ENCODE peak calls at places on chromosome 16, in seven cellular contexts. Z, J, X, F, G, V and M are unnamed samples. For H3K4me1, the result is how much of the 10 kb centered on the place peaks cover.

GRCh38 chr16:81606039-81606438 is 161.4 kb downstream of the CMIP start:
- DNase-seq in Z (no peak), F (no peak), G (no peak), V (no peak), J (no peak), X (no peak), M (no peak)

GRCh38 chr16:19804538-19805323 is 79.9 kb downstream of the GPRC5B start:
- DNase-seq in G (no peak), J (no peak), X (peak), F (no peak), V (peak), Z (no peak), M (peak)

GRCh38 chr16:50368410-50369132 is at the start of gene BRD7:
- DNase-seq in V (no peak), X (peak), J (peak), G (peak), F (peak), Z (peak), M (peak)

GRCh38 chr16:4415538-4416199 is 727 bp downstream of the CORO7 start:
- DNase-seq in G (peak), Z (no peak), V (no peak), J (no peak), F (no peak), X (peak), M (peak)

GRCh38 chr16:78437352-78437968 is 338.0 kb downstream of the WWOX start:
- DNase-seq in Z (peak), F (peak), G (peak), V (no peak), J (peak), X (no peak), M (peak)

GRCh38 chr16:83995756-83996155 is 27.7 kb downstream of the NECAB2 start:
- DNase-seq in V (no peak), J (peak), F (no peak), X (peak), Z (peak), G (no peak), M (peak)

GRCh38 chr16:19005561-19006445 is 22.1 kb downstream of the TMC7 start:
- DNase-seq in J (peak), X (peak), V (peak), F (no peak), G (no peak), Z (no peak), M (no peak)

GRCh38 chr16:26818393-26818792 is 248.3 kb upstream of the C16orf82 start:
- DNase-seq in Z (no peak), J (no peak), F (no peak), G (no peak), X (no peak), V (no peak), M (no peak)

GRCh38 chr16:50467943-50468748 is 80.0 kb upstream of the NKD1 start:
- DNase-seq in V (no peak), Z (peak), G (peak), J (no peak), F (no peak), X (peak), M (peak)

GRCh38 chr16:27232061-27232841 is 28.9 kb downstream of the KDM8 start:
- DNase-seq in F (no peak), J (no peak), Z (no peak), G (no peak), V (no peak), X (no peak), M (no peak)

GRCh38 chr16:15961060-15961511 is 11.7 kb downstream of the ABCC1 start:
- DNase-seq in G (no peak), V (no peak), F (no peak), Z (no peak), J (peak), X (no peak), M (no peak)

GRCh38 chr16:82900611-82901010 is 273.8 kb downstream of the CDH13 start:
- DNase-seq in V (no peak), F (no peak), Z (no peak), J (no peak), X (no peak), G (no peak), M (no peak)

GRCh38 chr16:53912155-53912554 is 208.2 kb downstream of the FTO start:
- DNase-seq in X (no peak), F (peak), G (peak), V (no peak), Z (no peak), J (no peak), M (no peak)

GRCh38 chr16:57537596-57538234 is 1.3 kb upstream of the CCDC102A start:
- DNase-seq in G (no peak), F (no peak), J (no peak), V (no peak), X (peak), Z (no peak), M (no peak)

GRCh38 chr16:11117576-11118211 is 138.3 kb downstream of the SOCS1 start:
- DNase-seq in F (no peak), Z (no peak), G (no peak), X (no peak), V (no peak), J (no peak), M (no peak)

GRCh38 chr16:10333321-10334032 is 52.4 kb upstream of the ATF7IP2 start:
- DNase-seq in X (no peak), F (no peak), J (no peak), G (peak), V (no peak), Z (no peak), M (no peak)

GRCh38 chr16:58021661-58022551 is 3.6 kb upstream of the MMP15 start:
- DNase-seq in G (peak), V (no peak), F (peak), J (peak), X (no peak), Z (no peak), M (peak)

GRCh38 chr16:67842509-67843342 is 606 bp downstream of the THAP11 start:
- DNase-seq in X (peak), V (no peak), F (peak), J (peak), Z (peak), G (peak), M (peak)

GRCh38 chr16:87278191-87279093 is 38.8 kb downstream of the C16orf95 start:
- DNase-seq in F (peak), Z (peak), G (peak), J (peak), X (peak), V (peak), M (peak)

GRCh38 chr16:81444448-81445121 is at the start of gene CMIP:
- DNase-seq in X (peak), G (peak), F (peak), J (peak), Z (peak), V (peak), M (peak)

GRCh38 chr16:52467753-52468152 is 79.2 kb downstream of the TOX3 start:
- DNase-seq in G (no peak), F (no peak), J (no peak), V (no peak), Z (no peak), X (no peak), M (no peak)
- H3K18ac ChIP-seq in G (no peak), F (no peak), J (no peak), V (no peak), Z (no peak), X (no peak), M (no peak)

GRCh38 chr16:85587763-85588474 is 25.2 kb upstream of the GSE1 start:
- DNase-seq in Z (no peak), G (no peak), F (no peak), X (no peak), J (no peak), V (no peak), M (no peak)
- H3K4me2 ChIP-seq in Z (no peak), G (no peak), F (no peak), X (no peak), J (no peak), V (no peak), M (no peak)

GRCh38 chr16:14100825-14101224 is 29.7 kb downstream of the MRTFB start:
- DNase-seq in G (no peak), V (no peak), Z (no peak), J (no peak), F (no peak), X (no peak), M (no peak)
- H3K4me1 ChIP-seq in G (under half), V (under half), Z (under half), J (under half), F (under half), X (under half), M (under half)

GRCh38 chr16:31025344-31025743 is 8.0 kb upstream of the STX4 start:
- DNase-seq in Z (no peak), X (no peak), F (no peak), V (no peak), J (no peak), G (no peak), M (no peak)

GRCh38 chr16:31022574-31023251 is 10.6 kb upstream of the STX4 start:
- DNase-seq in G (no peak), X (no peak), V (no peak), F (no peak), J (no peak), Z (no peak), M (no peak)

GRCh38 chr16:31023252-31023602 is 10.1 kb upstream of the STX4 start:
- DNase-seq in G (no peak), V (no peak), F (no peak), X (no peak), Z (no peak), J (no peak), M (no peak)

GRCh38 chr16:31029272-31029671 is 4.1 kb upstream of the STX4 start:
- DNase-seq in V (no peak), F (no peak), J (no peak), X (no peak), Z (no peak), G (no peak), M (no peak)

DNA sequence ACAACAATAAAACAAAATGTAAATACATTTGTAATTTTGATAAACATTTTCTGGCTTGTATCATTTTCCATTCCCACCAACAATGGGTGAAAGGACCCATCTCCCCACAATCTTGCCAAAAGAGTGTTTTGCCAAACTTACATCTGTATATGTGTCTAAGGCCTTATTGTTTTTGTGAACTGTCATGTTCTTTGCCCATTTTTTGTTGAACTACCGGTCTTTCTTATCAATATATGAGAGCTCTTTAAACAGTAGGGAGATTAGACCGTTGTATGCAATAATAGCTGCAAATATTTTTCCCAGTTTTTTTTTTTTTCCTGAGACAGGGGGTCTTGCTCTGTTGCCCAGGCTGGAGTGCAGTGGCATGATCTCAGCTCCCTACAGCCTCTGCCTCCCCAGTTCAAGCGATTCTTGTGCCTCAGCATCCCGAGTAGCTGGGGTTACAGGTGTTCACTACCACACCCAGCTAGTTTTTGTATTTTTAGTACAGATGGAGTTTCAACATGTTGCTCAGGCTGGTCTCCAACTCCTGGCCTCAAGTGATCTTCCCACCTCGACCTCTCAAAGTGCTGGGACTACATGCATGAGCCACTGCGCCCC is 9.6 kb upstream of the STX4 start:
- DNase-seq in J (no peak), V (no peak), F (no peak), G (no peak), X (no peak), Z (no peak), M (no peak)
- H3K18ac ChIP-seq in J (no peak), V (no peak), F (no peak), G (no peak), X (no peak), Z (no peak), M (no peak)